ENCODE peak calls at places on chromosomes 3 and 15, in four cellular contexts. W, T, R and D are unnamed samples.

GRCh38 chr15:62756326-62756994 is 286.1 kb upstream of the TPM1 start:
- DNase-seq in W (no peak), T (no peak), R (no peak), D (peak; percentile 61)

GRCh38 chr3:50657816-50658215 is 16.9 kb upstream of the DOCK3 start:
- DNase-seq in R (no peak), T (no peak), W (no peak), D (no peak)

GRCh38 chr3:147737411-147737810 is 328.2 kb downstream of the ZIC1 start:
- DNase-seq in T (no peak), W (no peak), R (no peak), D (no peak)

GRCh38 chr15:50523736-50524318 is 22.6 kb downstream of the USP50 start:
- DNase-seq in R (no peak), W (no peak), T (no peak), D (no peak)

GRCh38 chr3:16548721-16549120 is 35.2 kb upstream of the RFTN1 start:
- DNase-seq in W (no peak), T (no peak), R (peak; percentile 85), D (no peak)

GRCh38 chr15:87416591-87417257 is 839.8 kb downstream of the NTRK3 start:
- DNase-seq in R (no peak), W (no peak), T (no peak), D (no peak)

GRCh38 chr15:43243246-43243645 is 22.4 kb upstream of the EPB42 start:
- DNase-seq in W (no peak), R (no peak), T (no peak), D (no peak)

GRCh38 chr15:70099966-70100494 is 2.3 kb upstream of the TLE3 start:
- DNase-seq in W (peak; percentile 50), R (no peak), T (peak; percentile 33), D (no peak)

GRCh38 chr15:71106802-71107500 is 8.3 kb upstream of the THSD4 start:
- DNase-seq in T (no peak), W (no peak), R (no peak), D (no peak)

GRCh38 chr3:111601810-111602209 is 6.7 kb upstream of the ZBED2 start:
- DNase-seq in W (no peak), R (peak; percentile 38), T (peak; percentile 53), D (no peak)

GRCh38 chr3:186852994-186853393 is 10.5 kb downstream of the ADIPOQ start:
- DNase-seq in R (no peak), W (no peak), T (no peak), D (no peak)

GRCh38 chr15:41788262-41788661 is 14.0 kb downstream of the MAPKBP1 start:
- DNase-seq in R (no peak), T (no peak), W (no peak), D (no peak)

GRCh38 chr3:184635126-184635525 is 73.5 kb downstream of the EPHB3 start:
- DNase-seq in W (no peak), T (no peak), R (no peak), D (no peak)

GRCh38 chr3:190217081-190217480 is 96.4 kb upstream of the P3H2 start:
- DNase-seq in R (peak; percentile 63), W (no peak), T (no peak), D (no peak)

GRCh38 chr15:64749167-64749566 is 26.2 kb downstream of the RBPMS2 start:
- DNase-seq in T (no peak), R (peak; percentile 86), W (no peak), D (no peak)

GRCh38 chr15:69305204-69305931 is 6.7 kb downstream of the PAQR5 start:
- DNase-seq in W (peak; percentile 66), R (peak; percentile 96), T (peak; percentile 99), D (peak; percentile 52)

GRCh38 chr3:56962922-56963321 is 97.5 kb upstream of the SPATA12 start:
- DNase-seq in W (no peak), T (no peak), R (no peak), D (no peak)

GRCh38 chr3:129413687-129414506 is 14.5 kb downstream of the EFCAB12 start:
- DNase-seq in W (peak; percentile 36), R (peak; percentile 99), T (peak; percentile 87), D (peak; percentile 91)

GRCh38 chr3:102124301-102125158 is 275.2 kb downstream of the NFKBIZ start:
- DNase-seq in T (no peak), W (no peak), R (peak; percentile 36), D (no peak)

GRCh38 chr3:147120029-147120428 is 286.3 kb downstream of the ZIC4 start:
- DNase-seq in W (no peak), T (peak; percentile 10), R (peak; percentile 45), D (peak; percentile 16)

GRCh38 chr3:24683090-24683489 is 188.4 kb upstream of the THRB start:
- DNase-seq in W (no peak), T (no peak), R (peak; percentile 10), D (peak; percentile 55)

GRCh38 chr15:93036922-93037321 is 52.1 kb downstream of the RGMA start:
- DNase-seq in T (no peak), W (no peak), R (no peak), D (no peak)
- TF ChIP-seq MAZ in T (no peak), W (no peak), R (no peak), D (no peak)

GRCh38 chr3:109921509-109921908 is 584.2 kb upstream of the DPPA4 start:
- DNase-seq in W (no peak), T (no peak), R (no peak), D (no peak)
- TF ChIP-seq MAZ in W (no peak), T (no peak), R (no peak), D (no peak)

GRCh38 chr3:14823910-14824629 is 5.3 kb downstream of the FGD5 start:
- DNase-seq in T (no peak), W (no peak), R (no peak), D (no peak)
- TF ChIP-seq MAZ in T (no peak), W (no peak), R (no peak), D (no peak)

DNA sequence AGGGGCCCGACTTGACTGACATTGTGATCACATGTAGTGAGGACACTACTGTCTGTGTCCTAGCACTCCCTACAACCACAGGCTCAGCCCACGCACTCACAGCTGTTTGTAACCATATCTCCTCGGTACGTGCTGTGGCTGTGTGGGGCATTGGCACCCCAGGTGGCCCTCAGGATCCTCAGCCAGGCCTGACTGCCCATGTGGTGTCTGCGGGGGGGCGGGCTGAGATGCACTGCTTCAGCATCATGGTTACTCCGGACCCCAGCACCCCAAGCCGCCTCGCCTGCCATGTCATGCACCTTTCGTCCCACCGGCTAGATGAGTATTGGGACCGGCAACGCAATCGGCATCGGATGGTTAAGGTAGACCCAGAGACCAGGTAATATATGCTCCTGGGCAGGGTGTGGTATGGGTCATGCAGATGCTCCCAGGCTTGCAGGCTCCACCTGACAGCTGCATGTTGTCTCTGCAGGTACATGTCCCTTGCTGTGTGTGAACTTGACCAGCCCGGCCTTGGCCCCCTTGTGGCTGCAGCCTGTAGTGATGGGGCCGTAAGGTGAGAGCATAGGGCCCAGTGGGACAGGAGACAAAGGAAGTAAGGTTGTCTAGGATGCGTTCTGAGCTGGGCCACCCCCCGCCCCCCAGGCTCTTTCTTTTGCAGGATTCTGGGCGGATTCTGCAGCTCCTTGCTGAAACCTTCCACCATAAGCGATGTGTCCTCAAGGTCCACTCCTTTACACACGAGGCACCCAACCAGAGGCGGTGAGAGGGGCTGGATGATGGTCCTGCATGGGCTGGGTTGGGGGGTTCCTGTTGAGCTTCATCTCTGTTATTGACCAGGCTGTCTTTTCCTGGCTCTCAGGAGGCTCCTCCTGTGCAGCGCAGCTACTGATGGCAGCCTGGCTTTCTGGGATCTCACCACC is 4.4 kb downstream of the DALRD3 start:
- DNase-seq in W (peak; percentile 20), T (peak; percentile 63), R (no peak), D (peak; percentile 59)
- TF ChIP-seq MAZ in W (no peak), T (no peak), R (no peak), D (no peak)

DNA sequence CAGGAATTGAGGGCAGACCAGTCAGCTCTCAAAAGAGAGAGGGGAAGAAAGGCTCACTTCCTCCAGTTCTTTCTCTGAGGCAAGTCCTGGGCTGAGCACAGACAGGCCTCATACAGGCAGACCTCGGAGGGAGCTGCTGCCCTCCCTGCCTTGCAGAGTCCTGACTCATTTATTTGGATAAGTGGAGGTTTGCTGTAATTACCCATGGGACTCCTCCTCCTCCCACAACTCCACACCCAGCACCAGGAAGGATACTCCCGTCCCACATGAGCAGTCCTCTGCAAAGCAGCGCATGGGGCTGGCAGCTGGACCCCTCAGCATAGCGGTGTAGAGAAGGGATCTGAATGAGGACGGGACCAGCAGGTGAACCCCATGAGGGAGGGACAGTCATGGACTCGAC is 13.4 kb upstream of the SCN10A start:
- DNase-seq in T (peak; percentile 32), R (peak; percentile 89), W (no peak), D (peak; percentile 39)
- TF ChIP-seq MAZ in T (no peak), R (peak; percentile 56), W (no peak), D (no peak)

DNA sequence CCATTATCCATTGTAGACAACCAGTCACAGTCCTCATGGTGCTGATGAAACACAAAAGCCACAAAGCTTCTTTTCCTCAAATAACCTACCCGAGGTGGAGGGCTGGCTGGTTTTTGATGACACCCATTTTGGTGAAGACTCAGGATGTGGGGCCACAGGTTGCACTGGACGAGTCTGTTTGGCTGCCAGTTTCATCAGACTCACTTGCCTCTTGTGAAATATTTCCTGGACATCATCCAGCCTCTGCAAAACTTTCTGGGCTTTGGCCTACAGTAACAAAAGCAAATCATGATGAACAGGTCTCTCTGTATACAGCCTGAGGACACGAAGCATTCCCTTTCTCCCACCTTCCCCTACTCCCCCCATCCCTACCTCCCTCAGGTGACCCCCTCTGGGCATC is 42.2 kb downstream of the B3GNT5 start:
- DNase-seq in W (no peak), R (peak; percentile 91), T (peak; percentile 25), D (peak; percentile 18)
- TF ChIP-seq MAZ in W (no peak), R (no peak), T (no peak), D (no peak)

GRCh38 chr3:44969170-44969569 is 6.8 kb downstream of the ZDHHC3 start:
- DNase-seq in T (no peak), W (no peak), R (no peak), D (no peak)

GRCh38 chr3:44970916-44971490 is 5.0 kb downstream of the ZDHHC3 start:
- DNase-seq in R (no peak), T (no peak), W (no peak), D (no peak)

GRCh38 chr3:44969779-44970178 is 6.2 kb downstream of the ZDHHC3 start:
- DNase-seq in T (no peak), R (no peak), W (no peak), D (no peak)

GRCh38 chr3:44976002-44976815 is at the start of the genes EXOSC7 and ZDHHC3:
- DNase-seq in W (peak; percentile 97), R (peak; percentile 81), T (peak; percentile 85), D (peak; percentile 68)

DNA sequence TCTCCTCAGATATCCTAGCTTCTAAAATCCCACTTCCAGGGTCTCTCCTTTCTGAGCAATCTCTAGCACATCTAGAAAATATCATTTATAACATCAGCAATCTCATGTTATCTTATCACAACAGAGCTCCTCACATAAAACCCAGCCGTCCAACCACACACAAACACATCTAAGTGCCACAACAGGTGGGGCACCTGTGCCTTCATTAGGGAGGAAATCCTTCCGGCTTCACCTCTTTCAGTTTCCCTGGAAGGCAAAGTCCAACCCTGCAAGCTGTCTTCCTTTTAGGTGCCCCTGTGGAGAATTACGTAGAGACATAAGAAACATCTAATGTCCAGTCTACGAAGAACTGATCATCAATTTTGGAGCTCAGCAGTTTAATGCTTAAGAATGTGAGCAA is 1.6 kb downstream of the ZDHHC3 start:
- DNase-seq in W (no peak), T (no peak), R (no peak), D (no peak)
- TF ChIP-seq MAZ in W (no peak), T (no peak), R (no peak), D (no peak)